ENCODE peak calls at places on chromosomes 4 and X, in five cellular contexts. W is lung, V is upper lobe of left lung, D is OCI-LY7, B is tibial nerve. I is an unnamed sample. For H3K4me1, the result is how much of the 10 kb centered on the place peaks cover.

GRCh38 chr4:183362916-183363542 is 40.8 kb upstream of the CLDN24 start:
- DNase-seq in W (no peak), V (no peak), D (no peak), B (no peak), I (no peak)

GRCh38 chrX:72169008-72169728 is 12.4 kb upstream of the PIN4 start:
- DNase-seq in W (no peak), V (no peak), D (no peak), B (no peak), I (no peak)

GRCh38 chr4:168449740-168450442 is 30.4 kb downstream of the DDX60L start:
- DNase-seq in W (no peak), V (peak), D (no peak), B (no peak), I (no peak)

GRCh38 chrX:39149761-39150160 is 348.5 kb downstream of the MID1IP1 start:
- DNase-seq in W (peak), V (peak), D (peak), B (peak), I (peak)

GRCh38 chr4:55989716-55990115 is 41.0 kb downstream of the CEP135 start:
- DNase-seq in W (no peak), V (no peak), D (no peak), B (no peak), I (no peak)

GRCh38 chr4:165631208-165631894 is 241.7 kb upstream of the TLL1 start:
- DNase-seq in W (no peak), V (no peak), D (no peak), B (no peak), I (no peak)

GRCh38 chr4:110631582-110632505 is 9.0 kb upstream of the PITX2 start:
- DNase-seq in W (peak), V (peak), D (peak), B (no peak), I (no peak)

GRCh38 chr4:30616943-30617646 is 103.1 kb upstream of the PCDH7 start:
- DNase-seq in W (no peak), V (no peak), D (no peak), B (no peak), I (no peak)

GRCh38 chr4:141255016-141255415 is 34.3 kb downstream of the ZNF330 start:
- DNase-seq in W (no peak), V (no peak), D (no peak), B (no peak), I (no peak)

GRCh38 chrX:40543661-40544328 is 37.0 kb upstream of the ATP6AP2 start:
- DNase-seq in W (no peak), V (no peak), D (peak), B (no peak), I (no peak)

GRCh38 chr4:86838141-86838540 is 11.0 kb downstream of the SLC10A6 start:
- DNase-seq in W (no peak), V (no peak), D (no peak), B (no peak), I (no peak)

GRCh38 chrX:51837451-51837850 is 56.0 kb upstream of the MAGED1 start:
- DNase-seq in W (no peak), V (no peak), D (no peak), B (no peak), I (no peak)

GRCh38 chrX:71911023-71911730 is 532 bp downstream of the NHSL2 start:
- DNase-seq in W (no peak), V (no peak), D (no peak), B (no peak), I (no peak)

GRCh38 chrX:108348525-108348924 is 89.7 kb downstream of the COL4A6 start:
- DNase-seq in W (no peak), V (no peak), D (no peak), B (no peak), I (no peak)

DNA sequence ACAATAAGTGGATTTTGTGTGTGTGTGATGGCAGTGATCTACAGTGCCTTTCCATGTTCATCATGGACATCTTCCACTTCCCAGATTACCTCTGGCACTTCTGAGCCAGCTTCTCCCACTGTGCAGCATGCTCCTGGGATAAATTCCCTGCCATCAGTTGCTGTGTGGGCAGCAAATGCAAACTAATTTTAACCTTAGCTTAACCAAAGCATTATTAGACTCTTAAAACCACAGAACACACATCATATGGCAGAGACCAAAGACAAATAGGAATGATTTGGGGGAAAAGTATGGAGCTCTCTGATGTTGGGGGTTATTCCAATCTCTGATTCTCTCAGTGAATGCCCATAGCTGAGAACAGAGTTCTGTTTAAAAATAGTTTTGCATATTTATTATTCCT is 567.5 kb downstream of the IQCM start:
- DNase-seq in W (no peak), V (no peak), D (no peak), B (no peak), I (no peak)
- H3K4me3 ChIP-seq in W (no peak), V (no peak), D (no peak), B (no peak), I (no peak)

GRCh38 chr4:5774416-5775056 is 63.5 kb downstream of the EVC start:
- DNase-seq in W (no peak), V (no peak), D (no peak), B (no peak), I (no peak)

GRCh38 chr4:5776510-5776909 is 65.5 kb downstream of the EVC start:
- DNase-seq in W (no peak), V (no peak), D (no peak), B (no peak), I (no peak)

GRCh38 chr4:5772528-5773270 is 61.7 kb downstream of the EVC start:
- DNase-seq in W (no peak), V (no peak), D (no peak), B (no peak), I (peak)

GRCh38 chr4:5770051-5770450 is 59.0 kb downstream of the EVC start:
- DNase-seq in W (no peak), V (no peak), D (no peak), B (no peak), I (no peak)

DNA sequence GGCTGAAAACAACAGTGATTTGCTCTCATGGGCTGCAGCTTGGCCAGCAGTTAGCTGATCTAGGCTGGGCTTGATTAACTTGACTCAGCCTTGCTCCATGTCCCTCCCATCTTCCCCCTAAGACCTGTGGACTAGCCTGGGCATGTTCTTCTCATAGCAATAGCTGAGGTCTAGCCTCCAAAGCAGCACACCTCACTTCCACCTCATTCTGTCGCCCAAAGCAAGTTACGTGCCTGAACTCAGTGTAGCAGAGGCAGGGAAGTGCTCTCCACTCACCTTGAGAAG is 62.2 kb downstream of the EVC start:
- DNase-seq in W (no peak), V (no peak), D (no peak), B (no peak), I (no peak)
- H3K27ac ChIP-seq in W (no peak), V (no peak), D (no peak), B (no peak), I (no peak)

GRCh38 chrX:153921511-153922285 is 4.4 kb downstream of the ARHGAP4 start:
- DNase-seq in W (no peak), V (no peak), D (no peak), B (no peak), I (no peak)

GRCh38 chrX:153921070-153921469 is 5.0 kb downstream of the ARHGAP4 start:
- DNase-seq in W (no peak), V (no peak), D (no peak), B (no peak), I (no peak)

GRCh38 chrX:153922932-153923857 is 2.9 kb downstream of the ARHGAP4 start:
- DNase-seq in W (peak), V (peak), D (no peak), B (peak), I (peak)

GRCh38 chrX:153920546-153920945 is 5.5 kb downstream of the ARHGAP4 start:
- DNase-seq in W (no peak), V (no peak), D (no peak), B (no peak), I (no peak)

DNA sequence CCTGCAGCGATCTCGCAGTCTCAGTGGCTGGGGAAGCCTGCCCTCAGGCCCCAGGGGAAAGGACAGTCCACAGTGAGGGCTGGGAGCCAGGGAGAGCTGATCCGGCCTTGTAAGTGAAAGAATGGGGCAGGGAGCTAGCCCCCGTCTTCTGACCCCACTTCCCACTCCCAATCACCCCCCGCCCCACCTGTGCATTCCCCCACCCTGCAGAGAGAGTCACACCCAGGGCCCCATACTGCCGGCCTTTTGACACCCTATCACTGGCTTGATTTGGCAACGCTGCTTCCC is 3.8 kb downstream of the ARHGAP4 start:
- DNase-seq in W (no peak), V (no peak), D (no peak), B (no peak), I (no peak)
- H3K4me1 ChIP-seq in W (under half), V (under half), D (under half), B (half or more), I (under half)

DNA sequence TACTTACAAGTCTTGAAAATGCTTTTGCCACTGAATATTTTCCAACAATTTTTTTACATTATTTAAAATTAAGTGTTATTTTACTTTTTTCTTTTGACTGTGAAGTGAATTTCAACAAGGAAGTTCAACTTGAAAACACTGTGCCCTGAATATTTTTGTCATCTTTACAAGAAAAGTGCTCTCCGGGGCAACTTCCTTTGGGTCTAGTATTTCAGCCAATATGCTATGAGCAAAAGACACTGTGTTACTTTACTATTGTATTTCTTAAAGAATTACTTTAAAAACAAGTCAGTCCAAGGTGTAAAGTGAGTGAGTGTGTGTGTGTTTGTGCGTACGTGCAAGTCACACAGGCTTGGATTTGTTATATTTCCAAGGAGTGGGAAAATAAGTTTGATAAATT is 7.6 kb upstream of the USP53 start:
- DNase-seq in W (no peak), V (no peak), D (no peak), B (no peak), I (no peak)
- H3K4me3 ChIP-seq in W (no peak), V (no peak), D (no peak), B (no peak), I (no peak)

GRCh38 chr4:9920029-9920428 is 101.3 kb downstream of the SLC2A9 start:
- DNase-seq in W (no peak), V (no peak), D (no peak), B (no peak), I (no peak)
- H3K27ac ChIP-seq in W (no peak), V (no peak), D (no peak), B (no peak), I (no peak)

DNA sequence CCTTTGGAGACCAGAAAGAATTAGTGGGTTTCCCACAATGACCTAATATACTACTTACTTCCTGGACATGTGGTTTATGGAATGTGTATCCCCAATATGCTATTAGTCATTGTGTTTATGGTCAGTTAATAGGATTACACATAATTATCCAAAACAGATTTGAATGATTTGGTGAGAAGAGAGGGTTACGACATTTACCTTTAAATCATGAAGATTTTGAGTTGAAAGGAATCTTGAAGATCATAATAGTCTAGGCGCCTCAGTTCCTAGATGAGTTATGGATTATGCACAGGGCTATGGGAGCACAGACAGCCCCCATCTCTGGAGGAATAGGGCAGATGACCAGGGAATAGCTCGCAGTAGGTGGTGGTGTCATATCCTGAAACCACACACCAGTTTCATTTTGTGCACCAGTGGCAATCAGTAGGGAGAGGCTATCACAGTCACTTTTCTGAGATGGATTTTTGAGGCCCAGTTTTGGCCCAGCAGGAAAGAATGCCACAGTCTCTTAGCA is 61.3 kb downstream of the SEPTIN11 start:
- DNase-seq in W (no peak), V (no peak), D (no peak), B (no peak), I (no peak)
- H3K4me1 ChIP-seq in W (under half), V (under half), D (under half), B (under half), I (under half)

DNA sequence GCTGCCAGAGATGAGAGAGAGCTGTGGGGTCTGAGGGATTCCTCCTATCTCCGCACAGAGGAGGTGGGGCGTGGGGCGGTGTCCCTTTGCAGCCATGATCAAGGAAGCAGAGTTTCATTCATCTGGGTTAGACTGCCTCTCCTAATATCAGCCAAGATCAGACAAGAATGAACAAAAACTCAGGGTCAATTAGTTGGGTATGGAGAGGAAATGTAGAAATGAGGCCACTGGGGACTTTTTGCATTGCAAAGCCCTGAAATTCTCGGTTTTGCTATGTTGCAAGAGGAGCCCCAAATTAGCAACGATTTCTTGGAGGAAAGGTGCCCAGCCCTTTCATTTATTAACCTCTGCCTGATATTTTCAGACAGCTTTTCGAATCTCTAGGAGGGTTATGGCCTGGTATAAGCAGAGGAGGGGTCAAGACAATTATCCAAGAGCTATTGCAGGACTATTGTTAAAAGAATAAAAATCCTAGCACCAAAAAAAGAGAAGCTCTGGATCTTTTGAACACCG is 34.3 kb upstream of the ACSL1 start:
- DNase-seq in W (no peak), V (no peak), D (no peak), B (no peak), I (no peak)
- H3K4me3 ChIP-seq in W (no peak), V (no peak), D (no peak), B (no peak), I (no peak)

GRCh38 chr4:184598753-184599491 is 50.3 kb downstream of the CASP3 start:
- DNase-seq in W (no peak), V (no peak), D (no peak), B (no peak), I (no peak)
- H3K27ac ChIP-seq in W (no peak), V (no peak), D (no peak), B (no peak), I (no peak)